ENCODE peak calls at places on chromosomes 6 and 20, in five cellular contexts. P, K, H, F and N are unnamed samples.

GRCh38 chr20:2149507-2149906 is 47.9 kb downstream of the STK35 start:
- DNase-seq in H (no peak), F (peak), K (no peak), P (peak), N (no peak)

GRCh38 chr6:48280035-48280434 is 169.0 kb upstream of the PTCHD4 start:
- DNase-seq in H (no peak), P (no peak), F (no peak), K (no peak), N (no peak)

GRCh38 chr6:155247618-155248017 is 16.2 kb upstream of the CLDN20 start:
- DNase-seq in K (no peak), P (no peak), H (no peak), F (peak), N (no peak)

GRCh38 chr6:149754573-149754972 is 5.0 kb downstream of the PCMT1 start:
- DNase-seq in F (no peak), K (no peak), H (no peak), P (no peak), N (no peak)

GRCh38 chr20:10360878-10361277 is 73.1 kb downstream of the MKKS start:
- DNase-seq in H (no peak), P (no peak), F (no peak), K (no peak), N (no peak)

GRCh38 chr6:125299257-125299656 is 2.5 kb downstream of the HDDC2 start:
- DNase-seq in F (no peak), K (no peak), P (no peak), H (no peak), N (no peak)

GRCh38 chr6:152552616-152553209 is 84.4 kb downstream of the SYNE1 start:
- DNase-seq in H (peak), K (peak), F (peak), P (peak), N (peak)

GRCh38 chr6:36683656-36684446 is 5.3 kb downstream of the CDKN1A start:
- DNase-seq in F (no peak), K (no peak), P (no peak), H (no peak), N (no peak)

GRCh38 chr20:8860011-8860495 is 208.8 kb upstream of the PLCB4 start:
- DNase-seq in F (no peak), K (no peak), H (no peak), P (peak), N (no peak)

GRCh38 chr6:144411506-144412165 is 126.5 kb downstream of the UTRN start:
- DNase-seq in K (no peak), H (peak), F (no peak), P (peak), N (no peak)

GRCh38 chr6:3389390-3390167 is 67.3 kb downstream of the SLC22A23 start:
- DNase-seq in K (no peak), H (no peak), F (no peak), P (no peak), N (no peak)

GRCh38 chr6:37007340-37008043 is 2.0 kb downstream of the FGD2 start:
- DNase-seq in H (no peak), F (no peak), P (peak), K (no peak), N (peak)

GRCh38 chr6:167351656-167352354 is 26.9 kb downstream of the TTLL2 start:
- DNase-seq in F (no peak), H (no peak), P (no peak), K (no peak), N (no peak)

DNA sequence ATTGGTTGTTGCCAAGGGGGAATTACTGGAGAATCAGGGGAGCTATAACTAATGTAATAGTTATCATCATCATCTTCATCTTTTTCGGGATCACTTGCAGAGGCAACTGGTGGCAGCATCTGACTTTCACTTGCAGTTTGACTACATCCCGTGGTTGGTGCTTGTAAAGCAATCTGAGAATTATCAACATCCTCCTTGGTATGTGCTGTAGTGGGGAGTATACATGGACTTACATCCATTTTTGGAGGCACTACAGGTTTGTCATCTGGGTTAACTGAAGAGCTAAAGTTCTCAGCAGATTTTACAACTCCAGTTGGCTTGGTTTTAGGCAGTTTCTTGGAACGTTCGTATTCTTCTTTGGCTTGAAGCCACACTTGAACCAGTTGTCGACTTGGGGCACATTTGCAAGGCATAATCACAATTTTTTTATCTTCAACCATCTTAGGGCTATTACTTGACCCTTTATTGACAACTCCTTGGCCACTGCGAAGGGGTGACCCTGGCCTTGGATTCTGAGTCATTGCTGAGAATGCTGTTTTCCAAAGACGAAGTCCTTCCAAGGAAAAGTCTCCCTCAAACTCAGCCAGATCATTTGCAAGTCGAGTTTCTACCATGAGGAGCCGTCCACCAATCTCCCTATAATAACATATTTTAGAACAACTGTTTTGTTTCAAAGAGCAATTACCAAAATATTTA is 115.5 kb downstream of the REV3L start:
- DNase-seq in F (no peak), P (no peak), H (no peak), K (no peak), N (no peak)
- TF ChIP-seq EZH2phosphoT487 in F (no peak), P (no peak), H (no peak), K (no peak), N (no peak)

GRCh38 chr20:63440366-63440955 is 32.0 kb downstream of the KCNQ2 start:
- DNase-seq in P (no peak), K (no peak), F (no peak), H (no peak), N (no peak)

GRCh38 chr20:63441136-63441776 is 31.2 kb downstream of the KCNQ2 start:
- DNase-seq in K (no peak), H (no peak), P (no peak), F (no peak), N (no peak)

GRCh38 chr20:63443606-63444395 is 28.7 kb downstream of the KCNQ2 start:
- DNase-seq in P (no peak), K (no peak), H (no peak), F (no peak), N (no peak)

GRCh38 chr20:63439866-63440265 is 32.6 kb downstream of the KCNQ2 start:
- DNase-seq in K (no peak), H (no peak), P (no peak), F (no peak), N (no peak)

DNA sequence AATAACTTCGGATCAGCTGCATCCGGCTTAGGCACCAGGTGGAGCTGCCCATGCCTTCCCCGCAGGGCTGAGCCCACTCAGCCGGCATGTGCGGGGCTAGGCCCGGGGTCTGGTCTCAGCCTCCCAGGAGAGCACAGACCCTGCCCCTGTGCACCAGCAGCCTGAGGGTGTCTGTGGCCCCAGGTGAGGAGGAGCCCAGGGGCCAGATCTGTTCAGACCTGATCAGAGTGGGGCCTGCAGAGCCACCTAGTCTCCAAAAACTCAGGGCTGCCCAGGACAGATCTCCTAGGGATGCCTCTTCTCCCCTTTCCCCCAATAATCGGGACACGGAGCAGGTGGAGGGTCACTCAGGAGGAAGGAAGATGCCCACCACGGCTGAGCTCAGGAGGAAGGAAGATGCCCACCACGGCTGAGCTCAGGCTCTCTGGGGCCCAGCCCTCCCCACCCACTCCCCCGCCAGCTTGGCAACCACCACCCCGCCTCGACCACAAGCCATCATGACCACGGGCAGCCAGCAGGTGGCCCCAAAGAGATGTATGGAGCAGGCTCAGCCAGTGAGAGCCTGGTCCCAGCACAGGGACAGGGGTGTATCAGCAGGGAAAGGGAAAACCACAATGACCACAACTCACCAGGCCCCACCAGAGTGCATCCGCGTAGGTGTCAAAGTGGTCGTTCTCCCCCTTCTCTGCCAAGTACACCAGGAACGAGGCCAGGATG is 30.5 kb downstream of the KCNQ2 start:
- DNase-seq in F (peak), H (peak), K (no peak), P (peak), N (no peak)
- TF ChIP-seq CTCF in F (peak), H (peak), K (peak), P (peak), N (no peak)

GRCh38 chr6:8030920-8031319 is 33.3 kb downstream of the BLOC1S5 start:
- DNase-seq in K (no peak), P (no peak), F (no peak), H (no peak), N (no peak)

GRCh38 chr6:8026800-8027199 is 37.4 kb downstream of the BLOC1S5 start:
- DNase-seq in H (no peak), F (no peak), K (no peak), P (no peak), N (no peak)

GRCh38 chr6:8025191-8025590 is 39.0 kb downstream of the BLOC1S5 start:
- DNase-seq in P (no peak), K (no peak), F (no peak), H (no peak), N (no peak)

GRCh38 chr6:8027965-8028651 is 36.1 kb downstream of the BLOC1S5 start:
- DNase-seq in P (no peak), F (no peak), K (no peak), H (no peak), N (no peak)

DNA sequence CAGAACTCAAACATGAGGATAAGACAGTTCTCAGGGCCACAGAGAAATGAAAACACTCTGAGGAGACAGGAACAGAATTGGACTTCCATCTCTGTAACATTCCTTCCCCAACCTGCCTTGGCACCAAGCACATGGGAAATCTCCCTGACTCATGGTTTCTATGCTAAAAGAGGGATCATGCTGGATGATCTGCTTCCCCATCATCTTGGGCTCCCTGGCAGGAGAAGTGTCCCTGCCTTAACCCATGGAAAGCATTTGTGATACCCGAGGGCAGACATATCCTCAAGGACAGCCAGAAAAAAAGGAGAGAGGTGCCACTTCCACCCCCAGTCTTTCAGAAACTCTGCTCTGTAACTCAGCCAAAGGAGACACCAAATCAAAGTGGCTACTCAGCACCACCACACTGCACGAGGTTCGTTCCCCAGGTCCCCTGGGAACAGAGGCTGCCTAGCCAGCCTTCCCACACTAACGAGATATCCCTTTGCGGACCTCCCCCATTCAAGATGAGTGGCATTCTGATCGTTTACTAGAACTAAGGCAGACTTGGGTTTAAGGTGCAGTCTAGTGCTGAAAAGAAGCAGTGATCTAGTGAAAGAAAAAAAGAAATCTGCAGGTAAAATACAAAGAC is 34.8 kb downstream of the BLOC1S5 start:
- DNase-seq in P (no peak), H (peak), K (no peak), F (no peak), N (no peak)
- H3K27ac ChIP-seq in P (no peak), H (no peak), K (no peak), F (no peak), N (no peak)

DNA sequence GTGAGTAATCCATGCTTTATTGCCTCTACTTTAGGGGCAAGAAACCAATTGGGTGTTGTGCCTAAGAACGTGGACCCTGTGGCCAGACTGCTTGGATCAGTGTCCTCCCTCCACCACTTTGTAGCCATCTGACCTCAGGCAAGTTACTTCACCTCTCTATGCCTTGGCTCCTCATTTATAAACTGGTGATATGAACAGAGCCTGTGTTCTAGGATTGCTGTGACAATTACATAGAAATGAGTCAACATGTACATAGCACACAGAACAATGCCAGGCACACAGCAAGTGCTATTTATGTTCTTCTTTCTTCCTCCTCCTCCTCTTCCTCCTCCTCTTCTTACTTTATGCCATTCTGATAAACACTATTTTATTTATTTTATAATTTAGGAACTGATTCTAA is 339.4 kb downstream of the CD83 start:
- DNase-seq in F (no peak), H (no peak), K (no peak), P (peak), N (no peak)
- TF ChIP-seq EZH2phosphoT487 in F (no peak), H (no peak), K (no peak), P (no peak), N (no peak)

GRCh38 chr20:62704341-62704948 is 4.2 kb upstream of the NTSR1 start:
- DNase-seq in H (no peak), P (peak), K (no peak), F (no peak), N (no peak)
- TF ChIP-seq CTCF in H (no peak), P (no peak), K (no peak), F (no peak), N (no peak)

GRCh38 chr20:50493881-50494253 is 16.3 kb upstream of the PTPN1 start:
- DNase-seq in H (no peak), F (no peak), P (no peak), K (no peak), N (no peak)

GRCh38 chr20:50494428-50494827 is 15.8 kb upstream of the PTPN1 start:
- DNase-seq in H (no peak), F (no peak), K (no peak), P (no peak), N (no peak)

GRCh38 chr20:50491926-50492634 is 18.1 kb upstream of the PTPN1 start:
- DNase-seq in P (no peak), F (no peak), H (no peak), K (no peak), N (no peak)

GRCh38 chr20:50501970-50502745 is 8.0 kb upstream of the PTPN1 start:
- DNase-seq in F (no peak), P (no peak), K (no peak), H (no peak), N (no peak)

GRCh38 chr20:50496773-50497375 is 13.3 kb upstream of the PTPN1 start:
- DNase-seq in H (no peak), F (no peak), P (peak), K (no peak), N (no peak)
- H3K27ac ChIP-seq in H (no peak), F (no peak), P (no peak), K (no peak), N (no peak)

GRCh38 chr20:58458342-58459057 is 56.7 kb downstream of the APCDD1L start:
- DNase-seq in K (no peak), P (peak), H (peak), F (no peak), N (peak)
- TF ChIP-seq EZH2phosphoT487 in K (no peak), P (no peak), H (no peak), F (no peak), N (no peak)

GRCh38 chr6:7087066-7087465 is 20.7 kb upstream of the RREB1 start:
- DNase-seq in H (peak), F (peak), P (no peak), K (peak), N (no peak)
- TF ChIP-seq CTCF in H (peak), F (no peak), P (no peak), K (peak), N (no peak)

GRCh38 chr6:146546440-146546839 is 2.8 kb downstream of the RAB32 start:
- DNase-seq in K (no peak), P (peak), F (peak), H (no peak), N (no peak)
- H3K27ac ChIP-seq in K (no peak), P (peak), F (no peak), H (no peak), N (no peak)